ENCODE peak calls at places on chromosomes 7 and 10, in seven cellular contexts. H, E, M, C, L, Q and Z are unnamed samples.
A peak's percentile ranks its signal among the peaks of the same experiment; 100 is the strongest.

GRCh38 chr10:48227213-48227612 is 47.3 kb downstream of the FRMPD2 start:
- DNase-seq in H (no peak), E (no peak), M (no peak), C (no peak), L (no peak), Q (no peak), Z (no peak)

GRCh38 chr7:8305625-8306388 is 43.8 kb upstream of the ICA1 start:
- DNase-seq in H (no peak), E (no peak), M (no peak), C (no peak), L (no peak), Q (no peak), Z (no peak)

GRCh38 chr10:7471720-7472367 is 61.0 kb upstream of the SFMBT2 start:
- DNase-seq in H (no peak), E (no peak), M (no peak), C (no peak), L (no peak), Q (no peak), Z (no peak)

GRCh38 chr7:21587139-21587773 is 44.4 kb downstream of the DNAH11 start:
- DNase-seq in H (no peak), E (no peak), M (no peak), C (no peak), L (no peak), Q (no peak), Z (no peak)

GRCh38 chr7:94054130-94054529 is 50.0 kb upstream of the BET1 start:
- DNase-seq in H (no peak), E (no peak), M (no peak), C (no peak), L (no peak), Q (no peak), Z (no peak)

GRCh38 chr7:109529712-109530111 is 960.0 kb downstream of the DNAJB9 start:
- DNase-seq in H (no peak), E (no peak), M (no peak), C (no peak), L (no peak), Q (no peak), Z (no peak)

GRCh38 chr10:112335104-112335840 is 38.6 kb upstream of the ACSL5 start:
- DNase-seq in H (no peak), E (no peak), M (no peak), C (no peak), L (no peak), Q (no peak), Z (no peak)

GRCh38 chr10:117137911-117138642 is at the start of gene VAX1:
- DNase-seq in H (peak; percentile 54), E (no peak), M (no peak), C (no peak), L (no peak), Q (no peak), Z (no peak)

GRCh38 chr7:148711191-148712102 is 12.7 kb downstream of the CUL1 start:
- DNase-seq in H (no peak), E (no peak), M (no peak), C (no peak), L (no peak), Q (no peak), Z (no peak)

GRCh38 chr7:141701489-141702046 is 398 bp downstream of the DENND11 start:
- DNase-seq in H (peak; percentile 52), E (peak; percentile 46), M (no peak), C (no peak), L (no peak), Q (no peak), Z (no peak)

GRCh38 chr10:89894051-89894450 is 192.7 kb downstream of the KIF20B start:
- DNase-seq in H (no peak), E (no peak), M (no peak), C (no peak), L (no peak), Q (no peak), Z (no peak)

GRCh38 chr10:24513155-24513554 is 210.5 kb downstream of the ARHGAP21 start:
- DNase-seq in H (no peak), E (no peak), M (no peak), C (no peak), L (no peak), Q (no peak), Z (no peak)

GRCh38 chr7:158110661-158111555 is 476.7 kb downstream of the PTPRN2 start:
- DNase-seq in H (no peak), E (no peak), M (no peak), C (no peak), L (no peak), Q (no peak), Z (no peak)

GRCh38 chr10:129031233-129032150 is 435.5 kb upstream of the MGMT start:
- DNase-seq in H (peak; percentile 78), E (peak; percentile 45), M (no peak), C (peak; percentile 37), L (no peak), Q (no peak), Z (no peak)

GRCh38 chr10:43234471-43235041 is 32.3 kb downstream of the RASGEF1A start:
- DNase-seq in H (peak; percentile 1), E (no peak), M (no peak), C (no peak), L (peak; percentile 42), Q (peak; percentile 8), Z (peak; percentile 65)

GRCh38 chr10:87695074-87695473 is 35.4 kb downstream of the PAPSS2 start:
- DNase-seq in H (no peak), E (no peak), M (no peak), C (no peak), L (no peak), Q (no peak), Z (no peak)

GRCh38 chr7:40092152-40092551 is 42.3 kb downstream of the MPLKIP start:
- DNase-seq in H (no peak), E (no peak), M (no peak), C (no peak), L (no peak), Q (no peak), Z (no peak)

GRCh38 chr7:27196287-27196739 is 3.6 kb downstream of the HOXA13 start:
- DNase-seq in H (peak; percentile 92), E (peak; percentile 82), M (no peak), C (peak; percentile 87), L (peak; percentile 74), Q (peak; percentile 98), Z (no peak)

GRCh38 chr10:9342865-9343450 is 1288.5 kb downstream of the GATA3 start:
- DNase-seq in H (no peak), E (no peak), M (no peak), C (no peak), L (no peak), Q (no peak), Z (no peak)

GRCh38 chr7:25647007-25647406 is 418.7 kb upstream of the NPVF start:
- DNase-seq in H (no peak), E (no peak), M (no peak), C (no peak), L (no peak), Q (no peak), Z (no peak)

GRCh38 chr7:93043393-93043985 is 74.3 kb downstream of the SAMD9 start:
- DNase-seq in H (peak; percentile 74), E (no peak), M (peak; percentile 32), C (no peak), L (no peak), Q (peak; percentile 37), Z (peak; percentile 93)

GRCh38 chr7:122949186-122949585 is 46.3 kb downstream of the TAS2R16 start:
- DNase-seq in H (no peak), E (no peak), M (no peak), C (no peak), L (no peak), Q (no peak), Z (no peak)

DNA sequence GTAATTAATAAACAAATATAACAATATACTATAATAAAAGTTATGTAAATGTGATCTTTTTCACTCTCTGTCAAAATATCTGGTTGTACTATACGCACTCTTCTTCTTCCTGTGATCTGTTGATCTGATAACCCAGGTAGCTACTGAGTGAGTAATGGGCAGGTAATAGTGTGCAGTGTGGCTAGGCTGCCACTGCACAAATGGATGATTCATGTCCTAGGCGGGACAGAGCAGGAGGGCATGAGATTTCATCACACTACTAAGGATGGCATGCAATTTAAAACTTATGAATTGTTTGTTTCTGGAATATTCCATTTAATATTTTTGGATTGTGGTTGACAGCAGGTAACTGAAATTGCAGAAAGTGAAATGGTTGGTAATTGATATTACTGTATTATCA is 44.5 kb downstream of the TAS2R16 start:
- DNase-seq in H (no peak), E (no peak), M (peak; percentile 42), C (no peak), L (no peak), Q (no peak), Z (no peak)
- TF ChIP-seq CTCF in H (no peak), E (no peak), M (no peak), C (no peak), L (no peak), Q (no peak), Z (no peak)

GRCh38 chr10:44310762-44311562 is 73.9 kb downstream of the CXCL12 start:
- DNase-seq in H (peak; percentile 92), E (peak; percentile 87), M (peak; percentile 54), C (peak; percentile 80), L (peak; percentile 55), Q (peak; percentile 46), Z (peak; percentile 92)
- TF ChIP-seq CTCF in H (peak; percentile 87), E (peak; percentile 98), M (peak; percentile 74), C (peak; percentile 96), L (peak; percentile 80), Q (no peak), Z (peak; percentile 96)

GRCh38 chr10:124119216-124119615 is 25.8 kb upstream of the CHST15 start:
- DNase-seq in H (no peak), E (no peak), M (no peak), C (no peak), L (no peak), Q (no peak), Z (no peak)
- TF ChIP-seq CTCF in H (no peak), E (no peak), M (no peak), C (no peak), L (no peak), Q (no peak), Z (no peak)

GRCh38 chr10:86645111-86645445 is 9.3 kb upstream of the OPN4 start:
- DNase-seq in H (no peak), E (no peak), M (no peak), C (no peak), L (no peak), Q (no peak), Z (no peak)

GRCh38 chr10:86642021-86642420 is 12.3 kb upstream of the OPN4 start:
- DNase-seq in H (no peak), E (no peak), M (no peak), C (no peak), L (no peak), Q (no peak), Z (no peak)

GRCh38 chr10:86644412-86645110 is 9.8 kb upstream of the OPN4 start:
- DNase-seq in H (no peak), E (no peak), M (no peak), C (no peak), L (no peak), Q (no peak), Z (no peak)

GRCh38 chr10:86646532-86646931 is 7.8 kb upstream of the OPN4 start:
- DNase-seq in H (no peak), E (no peak), M (no peak), C (no peak), L (no peak), Q (no peak), Z (no peak)

GRCh38 chr10:86642499-86642898 is 11.8 kb upstream of the OPN4 start:
- DNase-seq in H (no peak), E (no peak), M (no peak), C (no peak), L (no peak), Q (no peak), Z (no peak)
- TF ChIP-seq CTCF in H (no peak), E (no peak), M (no peak), C (no peak), L (no peak), Q (no peak), Z (no peak)